ENCODE peak calls at places on chromosomes 11 and 22, in nine cellular contexts. A, Q, Z, D, V, X, L, T and N are unnamed samples.

GRCh38 chr22:46036558-46037408 is 59.8 kb upstream of the WNT7B start:
- DNase-seq in T (no peak), A (no peak), Q (peak; percentile 64), V (peak; percentile 45), D (peak; percentile 56), Z (peak; percentile 66), L (no peak), X (peak; percentile 24), N (no peak)

GRCh38 chr22:30089655-30089974 is 9.4 kb downstream of the HORMAD2 start:
- DNase-seq in T (no peak), Z (no peak), D (no peak), V (no peak), A (no peak), Q (no peak), L (no peak), X (no peak), N (no peak)

GRCh38 chr11:12906501-12906900 is 102.6 kb upstream of the RASSF10 start:
- DNase-seq in Z (no peak), L (no peak), D (no peak), X (no peak), V (no peak), A (no peak), T (no peak), Q (no peak), N (no peak)

GRCh38 chr11:66011239-66011784 is 496 bp upstream of the CST6 start:
- DNase-seq in A (peak; percentile 40), V (no peak), T (no peak), Z (peak; percentile 91), X (no peak), L (no peak), D (no peak), Q (no peak), N (no peak)

GRCh38 chr11:64611961-64612646 is 21.1 kb downstream of the SLC22A12 start:
- DNase-seq in T (no peak), Q (no peak), A (no peak), V (no peak), L (no peak), X (no peak), D (no peak), Z (no peak), N (no peak)

GRCh38 chr11:69167916-69168691 is 12.4 kb downstream of the SMIM38 start:
- DNase-seq in T (no peak), Q (no peak), X (no peak), D (no peak), L (no peak), Z (no peak), V (no peak), A (no peak), N (no peak)

GRCh38 chr11:87895021-87895420 is 280.2 kb downstream of the RAB38 start:
- DNase-seq in T (no peak), D (no peak), Z (no peak), L (no peak), Q (no peak), X (no peak), V (no peak), A (no peak), N (no peak)

GRCh38 chr22:48319321-48320047 is 1508.2 kb downstream of the BRD1 start:
- DNase-seq in V (no peak), Z (no peak), Q (no peak), D (no peak), X (no peak), L (no peak), A (no peak), T (no peak), N (no peak)

GRCh38 chr22:41353862-41354575 is 27.7 kb upstream of the TEF start:
- DNase-seq in Z (no peak), T (no peak), X (no peak), V (no peak), L (no peak), D (no peak), A (no peak), Q (no peak), N (no peak)

GRCh38 chr11:108635106-108635505 is 29.8 kb upstream of the DDX10 start:
- DNase-seq in T (no peak), Q (no peak), V (no peak), A (no peak), L (no peak), X (no peak), Z (no peak), D (no peak), N (no peak)

GRCh38 chr11:76799061-76799804 is 16.1 kb downstream of the TSKU start:
- DNase-seq in X (peak; percentile 74), V (peak; percentile 62), L (peak; percentile 67), D (peak; percentile 93), Q (peak; percentile 67), A (peak; percentile 64), Z (peak; percentile 94), T (no peak), N (no peak)

GRCh38 chr11:116871248-116871647 is 33.8 kb upstream of the APOA1 start:
- DNase-seq in D (no peak), Z (no peak), L (peak; percentile 37), X (no peak), T (no peak), Q (no peak), V (no peak), A (peak; percentile 90), N (no peak)

GRCh38 chr11:117998664-117999353 is 12.6 kb downstream of the IL10RA start:
- DNase-seq in Q (no peak), X (no peak), L (no peak), T (no peak), V (no peak), A (no peak), Z (no peak), D (peak; percentile 37), N (no peak)

GRCh38 chr11:235180-235997 is 753 bp downstream of the SIRT3 start:
- DNase-seq in T (no peak), Z (no peak), D (peak; percentile 37), X (no peak), Q (peak; percentile 64), L (no peak), V (no peak), A (peak; percentile 17), N (no peak)

GRCh38 chr11:118193910-118194566 is 17.6 kb upstream of the SCN2B start:
- DNase-seq in Z (no peak), D (no peak), A (no peak), L (no peak), T (no peak), Q (no peak), V (no peak), X (no peak), N (no peak)